ENCODE peak calls at places on chromosomes 1 and 21, in ten cellular contexts. One of them, this sample, is unnamed.

GRCh38 chr1:21344098-21344749 is 54.0 kb upstream of the ECE1 start:
- DNase-seq in amniotic epithelial cell: no peak
- DNase-seq in fibroblast of mammary gland: no peak
- DNase-seq in AG08395: no peak
- DNase-seq in posterior cingulate gyrus: no peak
- DNase-seq in type B pancreatic cell: no peak
- DNase-seq in DMS53: no peak
- DNase-seq in T47D: no peak
- DNase-seq in mammary epithelial cell: no peak
- DNase-seq in CD4-positive, alpha-beta T cell: no peak
- DNase-seq in this sample: no peak

GRCh38 chr21:45263534-45263933 is 24.2 kb downstream of the POFUT2 start:
- DNase-seq in amniotic epithelial cell: no peak
- DNase-seq in fibroblast of mammary gland: no peak
- DNase-seq in AG08395: no peak
- DNase-seq in posterior cingulate gyrus: no peak
- DNase-seq in type B pancreatic cell: no peak
- DNase-seq in DMS53: no peak
- DNase-seq in T47D: no peak
- DNase-seq in mammary epithelial cell: no peak
- DNase-seq in CD4-positive, alpha-beta T cell: no peak
- DNase-seq in this sample: no peak

GRCh38 chr1:31257213-31257612 is 17.5 kb upstream of the NKAIN1 start:
- DNase-seq in amniotic epithelial cell: no peak
- DNase-seq in fibroblast of mammary gland: no peak
- DNase-seq in AG08395: no peak
- DNase-seq in posterior cingulate gyrus: no peak
- DNase-seq in type B pancreatic cell: no peak
- DNase-seq in DMS53: no peak
- DNase-seq in T47D: no peak
- DNase-seq in mammary epithelial cell: no peak
- DNase-seq in CD4-positive, alpha-beta T cell: no peak
- DNase-seq in this sample: no peak

GRCh38 chr1:77533660-77534295 is 148.7 kb downstream of the ZZZ3 start:
- DNase-seq in amniotic epithelial cell: peak
- DNase-seq in fibroblast of mammary gland: peak
- DNase-seq in AG08395: peak
- DNase-seq in posterior cingulate gyrus: peak
- DNase-seq in type B pancreatic cell: no peak
- DNase-seq in DMS53: peak
- DNase-seq in T47D: peak
- DNase-seq in mammary epithelial cell: peak
- DNase-seq in CD4-positive, alpha-beta T cell: peak
- DNase-seq in this sample: peak

GRCh38 chr1:18176619-18177018 is 69.0 kb downstream of the IGSF21 start:
- DNase-seq in amniotic epithelial cell: no peak
- DNase-seq in fibroblast of mammary gland: no peak
- DNase-seq in AG08395: no peak
- DNase-seq in posterior cingulate gyrus: no peak
- DNase-seq in type B pancreatic cell: no peak
- DNase-seq in DMS53: no peak
- DNase-seq in T47D: no peak
- DNase-seq in mammary epithelial cell: no peak
- DNase-seq in CD4-positive, alpha-beta T cell: no peak
- DNase-seq in this sample: no peak

GRCh38 chr21:35614412-35614901 is 445.9 kb downstream of the SETD4 start:
- DNase-seq in amniotic epithelial cell: peak
- DNase-seq in fibroblast of mammary gland: peak
- DNase-seq in AG08395: peak
- DNase-seq in posterior cingulate gyrus: no peak
- DNase-seq in type B pancreatic cell: no peak
- DNase-seq in DMS53: peak
- DNase-seq in T47D: no peak
- DNase-seq in mammary epithelial cell: peak
- DNase-seq in CD4-positive, alpha-beta T cell: no peak
- DNase-seq in this sample: no peak

GRCh38 chr21:19603011-19603593 is 1199.5 kb upstream of the TMPRSS15 start:
- DNase-seq in amniotic epithelial cell: peak
- DNase-seq in fibroblast of mammary gland: no peak
- DNase-seq in AG08395: no peak
- DNase-seq in posterior cingulate gyrus: no peak
- DNase-seq in type B pancreatic cell: no peak
- DNase-seq in DMS53: no peak
- DNase-seq in T47D: no peak
- DNase-seq in mammary epithelial cell: no peak
- DNase-seq in CD4-positive, alpha-beta T cell: no peak
- DNase-seq in this sample: no peak

GRCh38 chr21:22900511-22900910 is 1902.3 kb downstream of the NCAM2 start:
- DNase-seq in amniotic epithelial cell: no peak
- DNase-seq in fibroblast of mammary gland: no peak
- DNase-seq in AG08395: no peak
- DNase-seq in posterior cingulate gyrus: no peak
- DNase-seq in type B pancreatic cell: no peak
- DNase-seq in DMS53: peak
- DNase-seq in T47D: no peak
- DNase-seq in mammary epithelial cell: no peak
- DNase-seq in CD4-positive, alpha-beta T cell: no peak
- DNase-seq in this sample: no peak

GRCh38 chr1:21887796-21888195 is 49.3 kb downstream of the HSPG2 start:
- DNase-seq in amniotic epithelial cell: no peak
- DNase-seq in fibroblast of mammary gland: no peak
- DNase-seq in AG08395: no peak
- DNase-seq in posterior cingulate gyrus: no peak
- DNase-seq in type B pancreatic cell: no peak
- DNase-seq in DMS53: no peak
- DNase-seq in T47D: no peak
- DNase-seq in mammary epithelial cell: no peak
- DNase-seq in CD4-positive, alpha-beta T cell: no peak
- DNase-seq in this sample: no peak

GRCh38 chr1:65146908-65147423 is 1.0 kb upstream of the AK4 start:
- DNase-seq in amniotic epithelial cell: no peak
- DNase-seq in fibroblast of mammary gland: peak
- DNase-seq in AG08395: no peak
- DNase-seq in posterior cingulate gyrus: no peak
- DNase-seq in type B pancreatic cell: peak
- DNase-seq in DMS53: peak
- DNase-seq in T47D: no peak
- DNase-seq in mammary epithelial cell: peak
- DNase-seq in CD4-positive, alpha-beta T cell: no peak
- DNase-seq in this sample: no peak

GRCh38 chr1:63908016-63908415 is 134.2 kb downstream of the ROR1 start:
- DNase-seq in amniotic epithelial cell: no peak
- DNase-seq in fibroblast of mammary gland: peak
- DNase-seq in AG08395: no peak
- DNase-seq in posterior cingulate gyrus: no peak
- DNase-seq in type B pancreatic cell: no peak
- DNase-seq in DMS53: peak
- DNase-seq in T47D: no peak
- DNase-seq in mammary epithelial cell: no peak
- DNase-seq in CD4-positive, alpha-beta T cell: no peak
- DNase-seq in this sample: no peak

GRCh38 chr1:202589190-202589680 is 121.0 kb downstream of the SYT2 start:
- DNase-seq in amniotic epithelial cell: peak
- DNase-seq in fibroblast of mammary gland: peak
- DNase-seq in AG08395: peak
- DNase-seq in posterior cingulate gyrus: no peak
- DNase-seq in type B pancreatic cell: no peak
- DNase-seq in DMS53: peak
- DNase-seq in T47D: peak
- DNase-seq in mammary epithelial cell: peak
- DNase-seq in CD4-positive, alpha-beta T cell: no peak
- DNase-seq in this sample: no peak

GRCh38 chr1:203327684-203328457 is 22.6 kb downstream of the BTG2 start:
- DNase-seq in amniotic epithelial cell: peak
- DNase-seq in fibroblast of mammary gland: peak
- DNase-seq in AG08395: peak
- DNase-seq in posterior cingulate gyrus: peak
- DNase-seq in type B pancreatic cell: no peak
- DNase-seq in DMS53: peak
- DNase-seq in T47D: peak
- DNase-seq in mammary epithelial cell: peak
- DNase-seq in CD4-positive, alpha-beta T cell: peak
- DNase-seq in this sample: no peak

GRCh38 chr21:36806103-36806502 is 107.2 kb downstream of the SIM2 start:
- DNase-seq in amniotic epithelial cell: peak
- DNase-seq in fibroblast of mammary gland: peak
- DNase-seq in AG08395: peak
- DNase-seq in posterior cingulate gyrus: no peak
- DNase-seq in type B pancreatic cell: no peak
- DNase-seq in DMS53: no peak
- DNase-seq in T47D: no peak
- DNase-seq in mammary epithelial cell: no peak
- DNase-seq in CD4-positive, alpha-beta T cell: no peak
- DNase-seq in this sample: no peak

GRCh38 chr1:167510880-167511279 is 7.4 kb downstream of the CD247 start:
- DNase-seq in amniotic epithelial cell: no peak
- DNase-seq in fibroblast of mammary gland: no peak
- DNase-seq in AG08395: no peak
- DNase-seq in posterior cingulate gyrus: no peak
- DNase-seq in type B pancreatic cell: no peak
- DNase-seq in DMS53: no peak
- DNase-seq in T47D: no peak
- DNase-seq in mammary epithelial cell: no peak
- DNase-seq in CD4-positive, alpha-beta T cell: no peak
- DNase-seq in this sample: no peak

GRCh38 chr1:216237927-216238550 is 185.2 kb downstream of the USH2A start:
- DNase-seq in amniotic epithelial cell: no peak
- DNase-seq in fibroblast of mammary gland: no peak
- DNase-seq in AG08395: no peak
- DNase-seq in posterior cingulate gyrus: no peak
- DNase-seq in type B pancreatic cell: no peak
- DNase-seq in DMS53: no peak
- DNase-seq in T47D: no peak
- DNase-seq in mammary epithelial cell: no peak
- DNase-seq in CD4-positive, alpha-beta T cell: no peak
- DNase-seq in this sample: no peak

GRCh38 chr1:33188572-33189275 is 6.9 kb upstream of the TRIM62 start:
- DNase-seq in amniotic epithelial cell: peak
- DNase-seq in fibroblast of mammary gland: peak
- DNase-seq in AG08395: peak
- DNase-seq in posterior cingulate gyrus: no peak
- DNase-seq in type B pancreatic cell: no peak
- DNase-seq in DMS53: no peak
- DNase-seq in T47D: no peak
- DNase-seq in mammary epithelial cell: peak
- DNase-seq in CD4-positive, alpha-beta T cell: no peak
- DNase-seq in this sample: no peak

GRCh38 chr1:224276768-224277487 is 53.0 kb downstream of the NVL start:
- DNase-seq in amniotic epithelial cell: no peak
- DNase-seq in fibroblast of mammary gland: no peak
- DNase-seq in AG08395: no peak
- DNase-seq in posterior cingulate gyrus: no peak
- DNase-seq in type B pancreatic cell: no peak
- DNase-seq in DMS53: no peak
- DNase-seq in T47D: no peak
- DNase-seq in mammary epithelial cell: no peak
- DNase-seq in CD4-positive, alpha-beta T cell: no peak
- DNase-seq in this sample: no peak

GRCh38 chr21:31557956-31558838 is 101.3 kb upstream of the SOD1 start:
- DNase-seq in amniotic epithelial cell: no peak
- DNase-seq in fibroblast of mammary gland: no peak
- DNase-seq in AG08395: no peak
- DNase-seq in posterior cingulate gyrus: peak
- DNase-seq in type B pancreatic cell: peak
- DNase-seq in DMS53: peak
- DNase-seq in T47D: no peak
- DNase-seq in mammary epithelial cell: peak
- DNase-seq in CD4-positive, alpha-beta T cell: peak
- DNase-seq in this sample: peak

GRCh38 chr21:45420061-45420521 is 15.1 kb downstream of the COL18A1 start:
- DNase-seq in amniotic epithelial cell: no peak
- DNase-seq in fibroblast of mammary gland: no peak
- DNase-seq in AG08395: no peak
- DNase-seq in posterior cingulate gyrus: peak
- DNase-seq in type B pancreatic cell: no peak
- DNase-seq in DMS53: no peak
- DNase-seq in T47D: no peak
- DNase-seq in mammary epithelial cell: no peak
- DNase-seq in CD4-positive, alpha-beta T cell: no peak
- DNase-seq in this sample: no peak

GRCh38 chr1:240293706-240294105 is 202.0 kb downstream of the FMN2 start:
- DNase-seq in amniotic epithelial cell: no peak
- DNase-seq in fibroblast of mammary gland: no peak
- DNase-seq in AG08395: no peak
- DNase-seq in posterior cingulate gyrus: no peak
- DNase-seq in type B pancreatic cell: no peak
- DNase-seq in DMS53: no peak
- DNase-seq in T47D: no peak
- DNase-seq in mammary epithelial cell: no peak
- DNase-seq in CD4-positive, alpha-beta T cell: no peak
- DNase-seq in this sample: no peak

GRCh38 chr1:205416326-205416725 is 5.5 kb downstream of the LEMD1 start:
- DNase-seq in amniotic epithelial cell: no peak
- DNase-seq in fibroblast of mammary gland: no peak
- DNase-seq in AG08395: no peak
- DNase-seq in posterior cingulate gyrus: no peak
- DNase-seq in type B pancreatic cell: no peak
- DNase-seq in DMS53: no peak
- DNase-seq in T47D: no peak
- DNase-seq in mammary epithelial cell: no peak
- DNase-seq in CD4-positive, alpha-beta T cell: no peak
- DNase-seq in this sample: no peak

GRCh38 chr1:81804320-81804719 is 3.6 kb downstream of the ADGRL2 start:
- DNase-seq in amniotic epithelial cell: no peak
- DNase-seq in fibroblast of mammary gland: no peak
- DNase-seq in AG08395: no peak
- DNase-seq in posterior cingulate gyrus: no peak
- DNase-seq in type B pancreatic cell: no peak
- DNase-seq in DMS53: peak
- DNase-seq in T47D: no peak
- DNase-seq in mammary epithelial cell: no peak
- DNase-seq in CD4-positive, alpha-beta T cell: no peak
- DNase-seq in this sample: no peak

GRCh38 chr1:107004421-107004820 is 52.1 kb upstream of the PRMT6 start:
- DNase-seq in amniotic epithelial cell: no peak
- DNase-seq in fibroblast of mammary gland: no peak
- DNase-seq in AG08395: no peak
- DNase-seq in posterior cingulate gyrus: no peak
- DNase-seq in type B pancreatic cell: no peak
- DNase-seq in DMS53: no peak
- DNase-seq in T47D: no peak
- DNase-seq in mammary epithelial cell: peak
- DNase-seq in CD4-positive, alpha-beta T cell: no peak
- DNase-seq in this sample: no peak

GRCh38 chr1:119045091-119045746 is 57.1 kb upstream of the TBX15 start:
- DNase-seq in amniotic epithelial cell: no peak
- DNase-seq in fibroblast of mammary gland: no peak
- DNase-seq in AG08395: no peak
- DNase-seq in posterior cingulate gyrus: no peak
- DNase-seq in type B pancreatic cell: no peak
- DNase-seq in DMS53: no peak
- DNase-seq in T47D: no peak
- DNase-seq in mammary epithelial cell: no peak
- DNase-seq in CD4-positive, alpha-beta T cell: no peak
- DNase-seq in this sample: no peak

GRCh38 chr1:155174334-155175280 is 958 bp downstream of the TRIM46 start:
- DNase-seq in amniotic epithelial cell: peak
- DNase-seq in fibroblast of mammary gland: peak
- DNase-seq in AG08395: peak
- DNase-seq in posterior cingulate gyrus: no peak
- DNase-seq in type B pancreatic cell: peak
- DNase-seq in DMS53: peak
- DNase-seq in T47D: no peak
- DNase-seq in mammary epithelial cell: no peak
- DNase-seq in CD4-positive, alpha-beta T cell: peak
- DNase-seq in this sample: peak

GRCh38 chr1:206918076-206918475 is 3.7 kb downstream of the FCMR start:
- DNase-seq in amniotic epithelial cell: no peak
- DNase-seq in fibroblast of mammary gland: no peak
- DNase-seq in AG08395: no peak
- DNase-seq in posterior cingulate gyrus: no peak
- DNase-seq in type B pancreatic cell: no peak
- DNase-seq in DMS53: no peak
- DNase-seq in T47D: no peak
- DNase-seq in mammary epithelial cell: no peak
- DNase-seq in CD4-positive, alpha-beta T cell: no peak
- DNase-seq in this sample: no peak

GRCh38 chr1:246680696-246681127 is 43.5 kb upstream of the SCCPDH start:
- DNase-seq in amniotic epithelial cell: no peak
- DNase-seq in fibroblast of mammary gland: no peak
- DNase-seq in AG08395: no peak
- DNase-seq in posterior cingulate gyrus: no peak
- DNase-seq in type B pancreatic cell: no peak
- DNase-seq in DMS53: no peak
- DNase-seq in T47D: no peak
- DNase-seq in mammary epithelial cell: no peak
- DNase-seq in CD4-positive, alpha-beta T cell: no peak
- DNase-seq in this sample: no peak

This sample was measured in NCI-H2227 treated with DMSO at 0.1 percent for 48 hours.